ENCODE peak calls at places on chromosomes 16 and 17, in eight cellular contexts. J is left ventricle myocardium inferior, H is stomach, Z is fibroblast of lung, W is AG10803, X is cardiac muscle cell, U is uterus, C is colonic mucosa. N is an unnamed sample.

GRCh38 chr16:51051671-51052070 is 99.4 kb downstream of the SALL1 start:
- DNase-seq in C (no peak), X (no peak), W (no peak), Z (no peak), U (no peak), J (no peak), H (no peak), N (no peak)

GRCh38 chr17:19978206-19978802 is 676 bp upstream of the AKAP10 start:
- DNase-seq in Z (peak; percentile 17), U (no peak), X (no peak), W (peak; percentile 3), J (no peak), C (peak; percentile 50), H (no peak), N (no peak)

GRCh38 chr16:54286330-54287017 is at the start of gene IRX3:
- DNase-seq in C (no peak), Z (peak; percentile 84), W (peak; percentile 94), J (peak; percentile 93), X (peak; percentile 91), H (peak; percentile 88), U (peak; percentile 49), N (peak; percentile 70)

GRCh38 chr17:5745091-5745820 is 160.9 kb upstream of the NLRP1 start:
- DNase-seq in H (no peak), C (no peak), Z (no peak), W (no peak), X (no peak), J (no peak), U (no peak), N (no peak)

GRCh38 chr17:4899341-4900230 is at the start of gene C17orf107:
- DNase-seq in X (peak; percentile 89), W (peak; percentile 65), U (peak; percentile 82), C (peak; percentile 91), H (peak; percentile 91), Z (peak; percentile 81), J (peak; percentile 82), N (no peak)

GRCh38 chr16:10836174-10836853 is 17.7 kb upstream of the TVP23A start:
- DNase-seq in Z (no peak), H (no peak), C (no peak), U (no peak), X (no peak), W (no peak), J (no peak), N (no peak)

GRCh38 chr16:67526149-67526732 is 2.4 kb upstream of the RIPOR1 start:
- DNase-seq in X (peak; percentile 32), J (no peak), H (no peak), W (no peak), U (no peak), C (no peak), Z (peak; percentile 88), N (no peak)

GRCh38 chr16:50244140-50244503 is 22.2 kb upstream of the ADCY7 start:
- DNase-seq in H (no peak), J (no peak), X (no peak), W (peak; percentile 34), U (no peak), Z (peak; percentile 48), C (no peak), N (no peak)

GRCh38 chr17:83079766-83080616 is 582 bp downstream of the METRNL start:
- DNase-seq in X (no peak), U (no peak), Z (no peak), H (no peak), C (no peak), W (no peak), J (no peak), N (no peak)

GRCh38 chr17:50422738-50423137 is 3.3 kb upstream of the ACSF2 start:
- DNase-seq in C (no peak), X (no peak), J (no peak), U (no peak), W (no peak), Z (no peak), H (no peak), N (no peak)

GRCh38 chr17:50421308-50422031 is 4.5 kb upstream of the ACSF2 start:
- DNase-seq in H (no peak), U (no peak), W (peak; percentile 49), J (no peak), Z (no peak), C (no peak), X (peak; percentile 54), N (no peak)

GRCh38 chr17:50423553-50424159 is 2.4 kb upstream of the ACSF2 start:
- DNase-seq in U (peak; percentile 26), Z (peak; percentile 93), W (peak; percentile 93), H (no peak), J (no peak), C (no peak), X (peak; percentile 94), N (peak; percentile 61)

GRCh38 chr17:50424246-50425000 is 1.6 kb upstream of the ACSF2 start:
- DNase-seq in U (no peak), W (no peak), H (no peak), Z (no peak), C (no peak), J (no peak), X (no peak), N (no peak)

DNA sequence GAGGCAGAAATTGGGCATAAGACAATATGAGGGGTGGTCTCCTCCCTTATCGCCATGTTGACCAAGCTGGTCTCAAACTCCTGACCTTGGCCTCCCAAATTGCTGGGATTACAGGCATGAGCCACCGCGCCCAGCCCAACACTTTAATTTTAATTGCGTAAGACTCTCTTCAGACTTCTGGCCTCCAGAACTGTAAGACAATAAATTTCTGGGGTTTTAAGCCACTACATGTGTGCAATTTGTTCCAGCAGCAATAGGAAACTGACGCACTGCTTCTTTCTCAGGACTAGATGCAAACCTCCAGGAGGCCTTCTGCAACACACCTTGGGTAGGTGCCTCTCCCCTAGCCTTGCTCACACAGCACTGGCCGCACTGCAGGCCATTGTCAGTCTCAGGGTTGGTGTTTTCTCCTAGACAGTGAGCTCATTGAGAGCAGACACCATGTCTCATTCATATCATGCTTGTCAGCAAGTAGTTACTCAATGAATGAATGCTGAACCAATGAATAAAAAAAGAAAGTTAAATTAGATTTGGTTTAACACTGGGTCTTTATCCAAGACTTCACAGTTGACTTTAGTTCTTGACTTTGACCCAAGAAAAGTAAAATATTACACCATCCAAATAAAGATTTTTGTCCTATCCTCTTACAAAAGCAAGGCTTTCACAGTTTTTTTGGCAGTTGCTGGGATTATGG is 5.5 kb upstream of the ACSF2 start:
- DNase-seq in H (no peak), C (no peak), X (peak; percentile 45), J (no peak), W (peak; percentile 68), U (no peak), Z (no peak), N (peak; percentile 17)
- H3K4me3 ChIP-seq in H (no peak overlapping the region), C (no peak overlapping the region), X (no peak overlapping the region), J (peak overlapping the region; percentile 45), W (no peak overlapping the region), U (no peak overlapping the region), Z (no peak overlapping the region), N (no peak overlapping the region)

DNA sequence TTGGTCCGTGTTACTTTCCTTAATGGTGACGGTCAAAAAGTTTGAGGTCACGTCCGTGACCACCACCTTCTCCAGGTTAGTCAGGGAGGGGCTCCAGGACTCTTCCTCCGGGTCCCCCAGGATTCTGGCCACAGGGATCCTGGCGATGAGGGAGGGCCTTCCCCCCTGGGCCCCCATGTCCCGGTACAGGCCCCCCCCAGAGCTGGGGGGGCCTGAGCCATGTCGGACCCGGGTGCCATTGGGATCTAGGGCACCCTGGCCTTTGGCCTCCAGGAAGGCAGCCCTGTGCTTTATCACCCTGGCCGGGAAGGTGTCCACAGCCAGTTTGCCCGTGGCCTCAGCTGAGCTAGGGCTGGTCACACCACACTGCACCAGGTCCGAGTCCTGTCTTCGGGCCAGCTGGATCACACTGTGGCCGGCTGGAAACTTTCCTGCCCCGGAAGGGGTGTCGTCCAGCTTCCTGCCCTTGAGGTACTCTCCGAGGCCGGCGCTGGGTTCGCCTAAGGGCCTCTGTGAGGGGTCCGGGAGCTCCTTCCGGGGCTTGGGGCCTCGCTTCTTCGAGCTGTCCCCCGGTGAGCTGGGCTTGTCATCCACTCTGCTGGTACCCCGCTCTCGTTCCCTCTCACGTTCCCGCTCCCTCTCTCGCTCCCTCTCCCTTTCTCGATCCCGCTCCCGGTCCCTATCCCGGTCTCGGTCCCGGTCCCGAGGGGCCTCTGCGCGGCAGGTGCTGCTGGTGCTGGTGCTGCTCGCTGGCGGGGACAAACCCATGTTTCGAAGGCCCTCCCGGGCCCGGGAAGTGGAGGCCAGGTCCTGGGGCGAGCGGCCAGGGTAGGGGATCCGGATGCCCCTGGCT is 2.0 kb downstream of the CBX8 start:
- DNase-seq in C (no peak), H (no peak), J (no peak), W (no peak), U (no peak), X (no peak), Z (no peak), N (no peak)
- TF ChIP-seq CTCF in C (no peak), H (no peak), J (no peak), W (no peak), U (no peak), X (no peak), Z (no peak), N (no peak)

GRCh38 chr17:74461646-74462045 is 4.8 kb upstream of the CD300A start:
- DNase-seq in U (no peak), Z (no peak), H (no peak), X (no peak), C (no peak), J (no peak), W (no peak), N (no peak)
- H3K4me3 ChIP-seq in U (no peak overlapping the region), Z (no peak overlapping the region), H (no peak overlapping the region), X (no peak overlapping the region), C (no peak overlapping the region), J (no peak overlapping the region), W (no peak overlapping the region), N (no peak overlapping the region)

DNA sequence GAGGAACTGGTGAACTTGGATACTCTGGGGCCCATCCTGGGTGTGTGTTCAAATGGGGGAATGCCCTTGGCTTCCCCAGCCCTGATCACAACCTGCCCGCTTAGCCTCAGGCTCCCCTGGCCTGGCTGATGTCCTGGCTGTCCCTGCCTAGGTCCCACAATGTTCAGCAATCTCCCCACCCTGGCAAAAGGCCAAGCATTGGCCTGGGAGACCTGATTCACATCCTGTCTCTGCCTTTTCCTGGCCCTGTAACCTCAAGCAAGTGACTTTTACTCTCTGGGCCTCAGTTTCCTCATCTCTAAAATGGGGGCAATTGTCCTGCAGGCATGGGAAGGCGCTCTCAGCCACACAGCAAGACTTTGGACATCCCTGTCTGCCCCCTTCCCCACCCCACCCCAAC is 14.4 kb downstream of the CPNE2 start:
- DNase-seq in J (peak; percentile 51), U (no peak), Z (no peak), X (no peak), H (no peak), C (no peak), W (no peak), N (no peak)
- TF ChIP-seq CTCF in J (no peak), U (no peak), Z (no peak), X (no peak), H (no peak), C (no peak), W (no peak), N (no peak)

DNA sequence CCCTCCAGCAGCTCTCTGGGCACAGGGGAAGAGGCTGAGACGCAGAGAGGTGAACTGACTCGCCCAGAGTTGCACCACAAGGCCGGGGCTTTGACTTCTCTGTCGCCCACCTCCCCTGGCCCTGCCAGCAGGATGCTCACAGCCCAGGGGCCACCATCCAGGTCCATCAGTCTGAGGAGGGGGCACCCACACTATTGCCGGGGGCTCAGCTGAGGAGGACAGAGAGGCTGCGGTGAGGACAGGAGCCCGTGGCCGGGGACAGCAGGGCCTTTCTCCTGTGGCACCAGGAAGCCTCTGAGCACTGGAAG is 32.6 kb downstream of the KDM8 start:
- DNase-seq in W (no peak), J (no peak), C (no peak), X (no peak), U (no peak), Z (no peak), H (no peak), N (no peak)
- H3K4me3 ChIP-seq in W (no peak overlapping the region), J (no peak overlapping the region), C (no peak overlapping the region), X (no peak overlapping the region), U (no peak overlapping the region), Z (no peak overlapping the region), H (no peak overlapping the region), N (no peak overlapping the region)

GRCh38 chr17:79924639-79924976 is 85.4 kb upstream of the CBX4 start:
- DNase-seq in U (no peak), J (no peak), H (no peak), C (no peak), Z (no peak), X (no peak), W (no peak), N (no peak)
- TF ChIP-seq CTCF in U (no peak), J (no peak), H (no peak), C (no peak), Z (no peak), X (no peak), W (no peak), N (no peak)